ENCODE peak calls at places on chromosomes 12 and 14, in four cellular contexts. H, D, O and G are unnamed samples.

GRCh38 chr12:11968041-11968383 is 102.7 kb upstream of the BCL2L14 start:
- DNase-seq in D (no peak), O (no peak), H (no peak), G (no peak)

GRCh38 chr14:53278602-53279506 is 125.7 kb upstream of the DDHD1 start:
- DNase-seq in H (no peak), D (no peak), O (no peak), G (no peak)

GRCh38 chr12:82651489-82651888 is 35.2 kb upstream of the TMTC2 start:
- DNase-seq in H (no peak), D (no peak), O (no peak), G (no peak)

GRCh38 chr14:49497725-49498348 is 88.3 kb downstream of the RPS29 start:
- DNase-seq in O (peak; percentile 51), D (no peak), H (no peak), G (no peak)

GRCh38 chr12:109872-110271 is 43.3 kb downstream of the IQSEC3 start:
- DNase-seq in O (no peak), D (no peak), H (no peak), G (no peak)

GRCh38 chr12:28294300-28294699 is 104.0 kb downstream of the CCDC91 start:
- DNase-seq in D (no peak), O (no peak), H (no peak), G (no peak)

GRCh38 chr12:53190108-53190729 is 9.5 kb upstream of the CSAD start:
- DNase-seq in D (no peak), H (no peak), O (no peak), G (no peak)

GRCh38 chr12:34387711-34388635 is 365.7 kb downstream of the ALG10 start:
- DNase-seq in H (no peak), D (no peak), O (no peak), G (no peak)

GRCh38 chr12:59066445-59066844 is 146.1 kb upstream of the LRIG3 start:
- DNase-seq in H (no peak), O (no peak), D (no peak), G (no peak)

GRCh38 chr14:75450381-75451276 is 22.8 kb downstream of the JDP2 start:
- DNase-seq in D (no peak), O (no peak), H (no peak), G (no peak)

GRCh38 chr12:84508325-84508861 is 404.2 kb downstream of the SLC6A15 start:
- DNase-seq in H (no peak), D (no peak), O (peak; percentile 69), G (no peak)